ENCODE peak calls at places on chromosomes 1 and 21, in six cellular contexts. R, V, W, X, D and T are unnamed samples.

GRCh38 chr1:47924649-47925048 is 72.5 kb downstream of the TRABD2B start:
- DNase-seq in W (no peak), X (no peak), D (peak), R (no peak), V (no peak), T (no peak)

GRCh38 chr21:33902349-33902748 is 13.3 kb downstream of the ATP5PO start:
- DNase-seq in V (no peak), X (no peak), R (no peak), D (no peak), W (no peak), T (no peak)

GRCh38 chr1:71014110-71014509 is 33.5 kb downstream of the PTGER3 start:
- DNase-seq in D (no peak), V (no peak), X (no peak), R (peak), W (peak), T (no peak)

GRCh38 chr1:233114159-233114558 is 163.7 kb downstream of the NTPCR start:
- DNase-seq in W (peak), V (no peak), R (peak), X (no peak), D (peak), T (peak)

GRCh38 chr1:43241352-43241953 is 28.3 kb upstream of the TMEM125 start:
- DNase-seq in V (no peak), D (peak), W (peak), X (no peak), R (peak), T (no peak)

GRCh38 chr1:3672971-3673361 is 20.6 kb downstream of the TP73 start:
- DNase-seq in R (no peak), D (no peak), X (no peak), W (no peak), V (no peak), T (no peak)

GRCh38 chr1:202579806-202580205 is 130.4 kb downstream of the SYT2 start:
- DNase-seq in W (peak), R (peak), X (no peak), D (peak), V (no peak), T (peak)

GRCh38 chr21:42158846-42159245 is 60.1 kb upstream of the ABCG1 start:
- DNase-seq in R (no peak), D (no peak), W (no peak), X (no peak), V (no peak), T (no peak)

GRCh38 chr1:3993606-3994375 is 93.7 kb upstream of the C1orf174 start:
- DNase-seq in R (no peak), V (no peak), D (no peak), W (no peak), X (no peak), T (no peak)

GRCh38 chr21:45515241-45516061 is 26.8 kb downstream of the SLC19A1 start:
- DNase-seq in W (no peak), V (no peak), R (no peak), X (no peak), D (no peak), T (no peak)

GRCh38 chr1:56545711-56546110 is 33.7 kb downstream of the PLPP3 start:
- DNase-seq in V (no peak), X (no peak), W (no peak), D (no peak), R (no peak), T (no peak)